ENCODE peak calls at places on chromosomes 12 and 14, in four cellular contexts. One of them, this sample, is unnamed.

GRCh38 chr12:79689477-79690155 is 1.1 kb downstream of the PAWR start:
- DNase-seq in body of pancreas: peak
- DNase-seq in AG08396: peak
- DNase-seq in naive B cell: peak
- DNase-seq in this sample: no peak

GRCh38 chr12:94994312-94994711 is 9.2 kb downstream of the NDUFA12 start:
- DNase-seq in body of pancreas: no peak
- DNase-seq in AG08396: peak
- DNase-seq in naive B cell: no peak
- DNase-seq in this sample: no peak

GRCh38 chr12:6370994-6371754 is 4.2 kb downstream of the SCNN1A start:
- DNase-seq in body of pancreas: peak
- DNase-seq in AG08396: no peak
- DNase-seq in naive B cell: no peak
- DNase-seq in this sample: no peak

GRCh38 chr12:12338528-12339168 is 11.4 kb downstream of the MANSC1 start:
- DNase-seq in body of pancreas: no peak
- DNase-seq in AG08396: no peak
- DNase-seq in naive B cell: no peak
- DNase-seq in this sample: no peak

GRCh38 chr14:25231006-25231405 is 181.1 kb upstream of the STXBP6 start:
- DNase-seq in body of pancreas: peak
- DNase-seq in AG08396: no peak
- DNase-seq in naive B cell: no peak
- DNase-seq in this sample: no peak

GRCh38 chr12:94534761-94535613 is 75.3 kb upstream of the CEP83 start:
- DNase-seq in body of pancreas: no peak
- DNase-seq in AG08396: no peak
- DNase-seq in naive B cell: no peak
- DNase-seq in this sample: no peak

GRCh38 chr14:61562321-61563161 is 132.8 kb upstream of the HIF1A start:
- DNase-seq in body of pancreas: peak
- DNase-seq in AG08396: peak
- DNase-seq in naive B cell: no peak
- DNase-seq in this sample: peak

GRCh38 chr12:47779301-47779942 is 6.4 kb downstream of the SLC48A1 start:
- DNase-seq in body of pancreas: peak
- DNase-seq in AG08396: peak
- DNase-seq in naive B cell: peak
- DNase-seq in this sample: peak

GRCh38 chr14:97401714-97402113 is 604.5 kb downstream of the VRK1 start:
- DNase-seq in body of pancreas: no peak
- DNase-seq in AG08396: no peak
- DNase-seq in naive B cell: no peak
- DNase-seq in this sample: no peak

This sample was measured in glomerular endothelial cell.